ENCODE peak calls at places on chromosomes 16 and 17, in nine cellular contexts. I is endothelial cell, T is AG09309, W is foreskin fibroblast, S is progenitor cell of endocrine pancreas, F is left ventricle myocardium inferior, H is AG04450, C is thyroid gland, K is lung. P is an unnamed sample.

GRCh38 chr16:61460020-61460419 is 576.2 kb downstream of the CDH8 start:
- DNase-seq in T (no peak), C (no peak), K (no peak), I (no peak), W (no peak), F (no peak), H (no peak), S (no peak), P (no peak)

GRCh38 chr16:89737341-89738071 is 16.2 kb downstream of the ZNF276 start:
- DNase-seq in T (no peak), F (no peak), W (no peak), I (no peak), H (no peak), C (no peak), S (no peak), K (no peak), P (no peak)

GRCh38 chr17:61410555-61411089 is 11.0 kb downstream of the TBX2 start:
- DNase-seq in S (peak), T (no peak), I (peak), H (peak), W (peak), F (peak), K (peak), C (peak), P (peak)

GRCh38 chr17:54257440-54257839 is 434.7 kb downstream of the KIF2B start:
- DNase-seq in S (no peak), I (no peak), W (no peak), C (no peak), K (no peak), F (no peak), H (no peak), T (no peak), P (no peak)

GRCh38 chr16:75197522-75198134 is 9.3 kb downstream of the CTRB2 start:
- DNase-seq in I (no peak), H (no peak), K (no peak), S (no peak), F (no peak), W (no peak), C (no peak), T (no peak), P (no peak)

GRCh38 chr16:74035816-74036215 is 260.8 kb upstream of the PSMD7 start:
- DNase-seq in K (no peak), C (no peak), H (no peak), W (peak), I (peak), T (no peak), S (no peak), F (no peak), P (no peak)

GRCh38 chr17:15516150-15516549 is 47.1 kb downstream of the TVP23C start:
- DNase-seq in H (no peak), C (no peak), S (no peak), K (no peak), F (no peak), I (no peak), W (peak), T (no peak), P (no peak)

GRCh38 chr17:31008374-31009035 is 37.7 kb downstream of the RNF135 start:
- DNase-seq in S (peak), H (no peak), C (peak), I (peak), K (peak), W (peak), T (no peak), F (peak), P (no peak)

GRCh38 chr16:51630051-51630450 is 479.0 kb upstream of the SALL1 start:
- DNase-seq in C (no peak), H (no peak), I (no peak), K (no peak), F (no peak), T (no peak), S (no peak), W (no peak), P (no peak)

GRCh38 chr17:246851-247421 is 65.5 kb upstream of the DOC2B start:
- DNase-seq in I (no peak), T (no peak), W (no peak), S (no peak), C (no peak), K (no peak), F (peak), H (no peak), P (no peak)

GRCh38 chr17:67629963-67630320 is 87.8 kb upstream of the NOL11 start:
- DNase-seq in F (no peak), C (no peak), S (no peak), H (no peak), I (no peak), W (peak), K (no peak), T (peak), P (no peak)
- TF ChIP-seq CTCF in F (peak), C (no peak), S (no peak), H (peak), I (no peak), W (peak), K (no peak), T (peak), P (peak)

GRCh38 chr16:12225816-12226480 is 249.4 kb downstream of the SNX29 start:
- DNase-seq in H (no peak), F (no peak), W (peak), S (no peak), I (no peak), C (no peak), K (no peak), T (no peak), P (no peak)

GRCh38 chr16:12228079-12228606 is 251.6 kb downstream of the SNX29 start:
- DNase-seq in S (no peak), W (no peak), H (no peak), C (no peak), T (no peak), K (no peak), I (no peak), F (no peak), P (no peak)

GRCh38 chr16:12231666-12232065 is 255.1 kb downstream of the SNX29 start:
- DNase-seq in T (peak), K (no peak), W (peak), H (peak), C (no peak), I (no peak), F (no peak), S (no peak), P (no peak)

GRCh38 chr16:12229759-12230594 is 253.4 kb downstream of the SNX29 start:
- DNase-seq in F (no peak), T (peak), C (no peak), H (peak), W (peak), K (no peak), I (no peak), S (no peak), P (no peak)

GRCh38 chr16:12228607-12229499 is 252.3 kb downstream of the SNX29 start:
- DNase-seq in W (peak), F (peak), K (no peak), I (peak), C (peak), H (peak), T (peak), S (peak), P (no peak)
- TF ChIP-seq CTCF in W (peak), F (peak), K (no peak), I (peak), C (no peak), H (peak), T (peak), S (peak), P (peak)

DNA sequence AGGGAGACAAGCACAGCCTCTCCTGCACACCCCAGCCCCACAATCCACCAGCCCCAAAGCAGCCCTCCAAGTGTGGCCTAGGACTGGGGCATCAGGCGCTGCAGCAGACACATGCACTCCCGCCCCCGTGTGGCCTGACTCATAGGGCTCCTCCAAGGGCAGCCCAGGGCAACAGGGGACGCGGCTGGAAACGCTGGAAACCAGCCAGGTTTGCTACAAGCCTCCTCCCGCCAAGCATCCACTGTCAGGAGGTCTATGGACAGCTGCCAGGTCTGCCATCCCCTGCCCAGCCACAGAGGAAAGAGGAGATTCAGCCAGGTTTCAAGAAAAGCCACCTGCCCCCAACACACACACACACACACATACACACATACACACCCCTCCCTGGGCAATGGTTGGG is 25.8 kb downstream of the SRCIN1 start:
- DNase-seq in T (no peak), C (no peak), I (peak), W (peak), K (no peak), H (no peak), S (no peak), F (no peak), P (no peak)
- TF ChIP-seq CTCF in T (peak), C (no peak), I (no peak), W (no peak), K (no peak), H (peak), S (peak), F (peak), P (peak)

GRCh38 chr17:78174332-78174869 is 6.0 kb downstream of the SYNGR2 start:
- DNase-seq in K (peak), F (peak), S (no peak), I (no peak), C (peak), T (no peak), W (no peak), H (no peak), P (no peak)
- TF ChIP-seq CTCF in K (peak), F (peak), S (no peak), I (no peak), C (peak), T (no peak), W (no peak), H (no peak), P (no peak)

DNA sequence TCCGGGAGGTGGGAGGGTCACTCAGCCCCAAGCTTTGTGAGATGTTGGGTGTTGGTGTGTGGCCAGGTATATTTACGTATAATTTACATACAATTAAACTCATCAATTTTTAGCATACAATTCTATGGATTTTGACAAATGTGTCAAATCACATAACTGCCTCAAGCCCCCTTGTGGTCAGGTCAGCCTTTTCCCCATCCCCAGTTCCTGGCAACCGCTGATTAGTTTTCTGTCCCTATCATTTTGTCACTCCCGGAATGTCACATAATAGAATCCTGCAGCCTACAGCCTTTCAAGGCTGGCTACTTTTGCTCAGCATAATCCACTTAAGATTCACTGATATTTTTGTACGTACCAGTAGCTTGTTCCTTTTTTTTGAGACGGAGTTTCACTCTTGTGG is 19.4 kb upstream of the RAI1 start:
- DNase-seq in W (no peak), K (no peak), I (no peak), C (no peak), T (no peak), F (no peak), S (no peak), H (no peak), P (no peak)
- TF ChIP-seq CTCF in W (no peak), K (no peak), I (peak), C (no peak), T (no peak), F (no peak), S (peak), H (peak), P (no peak)

GRCh38 chr17:81285179-81285878 is 9.8 kb downstream of the SLC38A10 start:
- DNase-seq in S (no peak), I (peak), K (peak), C (peak), T (no peak), F (peak), W (peak), H (no peak), P (no peak)
- TF ChIP-seq CTCF in S (no peak), I (no peak), K (no peak), C (no peak), T (no peak), F (no peak), W (no peak), H (no peak), P (no peak)

P was measured in D721Med.